ENCODE peak calls at places on chromosome 4, in ten cellular contexts. W, V, S, Y, T, R, U, F, Z and H are unnamed samples.

GRCh38 chr4:48015216-48015615 is 1.3 kb downstream of the CNGA1 start:
- DNase-seq in W (no peak), V (no peak), S (no peak), Y (no peak), T (no peak), R (no peak), U (no peak), F (no peak), Z (no peak), H (no peak)

GRCh38 chr4:101977096-101977495 is 186.6 kb downstream of the BANK1 start:
- DNase-seq in W (peak), V (no peak), S (peak), Y (peak), T (no peak), R (no peak), U (no peak), F (no peak), Z (no peak), H (peak)

GRCh38 chr4:151946718-151947117 is 185.9 kb upstream of the GATB start:
- DNase-seq in W (no peak), V (no peak), S (no peak), Y (no peak), T (no peak), R (no peak), U (no peak), F (no peak), Z (no peak), H (no peak)

GRCh38 chr4:176307591-176307920 is 12.2 kb upstream of the SPCS3 start:
- DNase-seq in W (no peak), V (no peak), S (no peak), Y (no peak), T (no peak), R (no peak), U (no peak), F (no peak), Z (no peak), H (no peak)

GRCh38 chr4:83875437-83875836 is 339.5 kb downstream of the GPAT3 start:
- DNase-seq in W (no peak), V (no peak), S (no peak), Y (no peak), T (no peak), R (no peak), U (no peak), F (no peak), Z (no peak), H (no peak)

GRCh38 chr4:8174970-8175369 is 16.4 kb upstream of the ABLIM2 start:
- DNase-seq in W (no peak), V (no peak), S (no peak), Y (no peak), T (no peak), R (no peak), U (no peak), F (no peak), Z (no peak), H (no peak)

GRCh38 chr4:172996571-172997216 is 171.9 kb upstream of the GALNT7 start:
- DNase-seq in W (no peak), V (no peak), S (no peak), Y (peak), T (no peak), R (no peak), U (no peak), F (no peak), Z (no peak), H (no peak)

GRCh38 chr4:185778307-185778706 is 33.7 kb downstream of the SORBS2 start:
- DNase-seq in W (no peak), V (no peak), S (no peak), Y (no peak), T (no peak), R (no peak), U (no peak), F (no peak), Z (no peak), H (no peak)

GRCh38 chr4:68433582-68433981 is 13.7 kb upstream of the TMPRSS11E start:
- DNase-seq in W (no peak), V (no peak), S (no peak), Y (no peak), T (no peak), R (no peak), U (no peak), F (no peak), Z (no peak), H (no peak)

GRCh38 chr4:127604949-127605709 is 27.6 kb upstream of the INTU start:
- DNase-seq in W (no peak), V (no peak), S (no peak), Y (peak), T (no peak), R (no peak), U (peak), F (no peak), Z (no peak), H (no peak)

GRCh38 chr4:7381221-7381889 is 53.4 kb downstream of the PSAPL1 start:
- DNase-seq in W (no peak), V (no peak), S (no peak), Y (no peak), T (peak), R (no peak), U (no peak), F (no peak), Z (no peak), H (no peak)

GRCh38 chr4:32798471-32798870 is 2078.3 kb downstream of the PCDH7 start:
- DNase-seq in W (no peak), V (no peak), S (no peak), Y (no peak), T (no peak), R (no peak), U (no peak), F (no peak), Z (no peak), H (no peak)

GRCh38 chr4:111483375-111484169 is 661.7 kb upstream of the FAM241A start:
- DNase-seq in W (no peak), V (no peak), S (peak), Y (no peak), T (no peak), R (no peak), U (no peak), F (no peak), Z (no peak), H (no peak)

GRCh38 chr4:67327245-67327860 is 217.9 kb downstream of the CENPC start:
- DNase-seq in W (peak), V (peak), S (peak), Y (peak), T (peak), R (peak), U (peak), F (peak), Z (peak), H (peak)

GRCh38 chr4:150402968-150403367 is 179.0 kb upstream of the MAB21L2 start:
- DNase-seq in W (no peak), V (no peak), S (peak), Y (peak), T (no peak), R (peak), U (peak), F (no peak), Z (no peak), H (no peak)

GRCh38 chr4:89056953-89057398 is at the start of gene FAM13A:
- DNase-seq in W (peak), V (peak), S (peak), Y (peak), T (peak), R (no peak), U (peak), F (no peak), Z (no peak), H (peak)

GRCh38 chr4:139764686-139765085 is 99.1 kb downstream of the MGST2 start:
- DNase-seq in W (no peak), V (no peak), S (no peak), Y (no peak), T (no peak), R (no peak), U (no peak), F (no peak), Z (no peak), H (no peak)

GRCh38 chr4:123477804-123478209 is 81.2 kb downstream of the SPRY1 start:
- DNase-seq in W (no peak), V (no peak), S (peak), Y (peak), T (peak), R (no peak), U (no peak), F (peak), Z (no peak), H (no peak)